ENCODE peak calls at places on chromosome 2, in ten cellular contexts. P, V, Y, Z, U, F, J, M, O and K are unnamed samples.

GRCh38 chr2:39260087-39260486 is 16.3 kb upstream of the CDKL4 start:
- DNase-seq in P (no peak), M (no peak), F (no peak), V (no peak), Z (no peak), Y (no peak), J (no peak), O (no peak), U (no peak), K (no peak)

GRCh38 chr2:222518570-222519381 is 94.4 kb downstream of the SGPP2 start:
- DNase-seq in Y (no peak), Z (no peak), U (no peak), J (no peak), O (no peak), M (no peak), P (no peak), V (no peak), F (peak; percentile 46), K (no peak)

GRCh38 chr2:171406044-171406443 is 27.7 kb downstream of the METTL8 start:
- DNase-seq in M (no peak), Z (no peak), F (no peak), O (no peak), P (no peak), V (no peak), J (no peak), Y (no peak), U (no peak), K (no peak)

GRCh38 chr2:207463433-207463832 is 66.3 kb upstream of the CREB1 start:
- DNase-seq in Z (no peak), O (no peak), U (no peak), Y (no peak), M (no peak), J (no peak), V (no peak), P (no peak), F (no peak), K (no peak)

GRCh38 chr2:14994721-14995120 is 362.2 kb downstream of the LRATD1 start:
- DNase-seq in J (no peak), Z (no peak), M (no peak), O (no peak), P (no peak), V (no peak), F (peak; percentile 39), Y (no peak), U (no peak), K (no peak)

GRCh38 chr2:48227617-48228344 is 302.2 kb upstream of the STON1 start:
- DNase-seq in V (no peak), Y (no peak), U (no peak), M (no peak), O (no peak), F (no peak), P (no peak), Z (no peak), J (no peak), K (peak; percentile 21)

GRCh38 chr2:231590614-231591013 is 2.0 kb upstream of the TEX44 start:
- DNase-seq in P (no peak), Z (no peak), U (no peak), F (peak; percentile 15), M (no peak), V (no peak), O (no peak), J (no peak), Y (peak; percentile 52), K (no peak)

GRCh38 chr2:178386951-178387602 is 63.9 kb downstream of the PRKRA start:
- DNase-seq in P (no peak), J (no peak), Z (no peak), U (no peak), O (no peak), F (peak; percentile 34), V (no peak), M (no peak), Y (no peak), K (no peak)

GRCh38 chr2:231985823-231986261 is 24.3 kb downstream of the DIS3L2 start:
- DNase-seq in Z (no peak), V (no peak), J (no peak), M (no peak), F (no peak), P (no peak), O (no peak), Y (no peak), U (no peak), K (no peak)

GRCh38 chr2:121408641-121409040 is 122.0 kb upstream of the RNU4ATAC start:
- DNase-seq in F (peak; percentile 46), V (no peak), J (no peak), P (no peak), O (no peak), Y (no peak), M (no peak), Z (no peak), U (no peak), K (no peak)

GRCh38 chr2:144801766-144802165 is 281.8 kb upstream of the ZEB2 start:
- DNase-seq in P (no peak), U (no peak), Y (no peak), V (no peak), O (no peak), J (no peak), F (peak; percentile 57), Z (no peak), M (no peak), K (no peak)